ENCODE peak calls at places on chromosomes 3 and 15, in seven cellular contexts. K is stimulated activated CD4-positive, alpha-beta T cell treated with anti-CD3 and anti-CD28 coated beads, Interleukin-2, amount 100 ng/mL, for 48 hours; H is WERI-Rb-1; M is GM23338; A is psoas muscle; D is GM04503; R is HCEC 1CT. I is an unnamed sample.

GRCh38 chr3:61701019-61701418 is 139.6 kb downstream of the PTPRG start:
- DNase-seq in R (no peak), A (no peak), K (no peak), H (peak; percentile 22), M (no peak), D (no peak), I (no peak)

GRCh38 chr15:69474291-69474690 is 21.7 kb downstream of the RPLP1 start:
- DNase-seq in K (no peak), A (no peak), D (no peak), M (no peak), R (peak; percentile 55), H (no peak), I (no peak)

GRCh38 chr3:46970391-46971091 is 6.0 kb downstream of the CCDC12 start:
- DNase-seq in R (no peak), M (no peak), D (peak; percentile 17), A (peak; percentile 48), K (no peak), H (no peak), I (no peak)

GRCh38 chr3:53183514-53183913 is 22.5 kb downstream of the PRKCD start:
- DNase-seq in R (no peak), H (no peak), D (no peak), M (no peak), K (no peak), A (no peak), I (no peak)

GRCh38 chr3:189099505-189100290 is 72.1 kb upstream of the TPRG1 start:
- DNase-seq in H (no peak), K (no peak), D (no peak), A (peak; percentile 37), M (no peak), R (no peak), I (no peak)

GRCh38 chr15:86439614-86440013 is 359.9 kb downstream of the AGBL1 start:
- DNase-seq in K (no peak), D (no peak), H (no peak), A (no peak), M (no peak), R (no peak), I (no peak)

GRCh38 chr15:51751687-51752683 is 588 bp downstream of the TMOD2 start:
- DNase-seq in K (no peak), M (peak; percentile 69), D (no peak), A (peak; percentile 29), R (peak; percentile 18), H (peak; percentile 48), I (peak; percentile 61)

GRCh38 chr3:14201881-14202684 is 23.5 kb downstream of the LSM3 start:
- DNase-seq in H (no peak), M (no peak), D (no peak), R (no peak), K (no peak), A (no peak), I (no peak)

GRCh38 chr15:89937365-89938355 is 24.9 kb upstream of the ARPIN start:
- DNase-seq in K (no peak), R (no peak), M (no peak), D (no peak), A (no peak), H (no peak), I (no peak)

GRCh38 chr3:79233431-79234060 is 534.3 kb downstream of the ROBO1 start:
- DNase-seq in A (no peak), H (no peak), M (peak; percentile 92), K (no peak), D (no peak), R (no peak), I (no peak)

GRCh38 chr3:32492684-32493436 is 9.8 kb downstream of the CMTM6 start:
- DNase-seq in K (no peak), A (no peak), H (no peak), M (no peak), D (no peak), R (peak; percentile 31), I (no peak)

GRCh38 chr15:71440479-71441071 is 325.3 kb downstream of the THSD4 start:
- DNase-seq in A (no peak), K (no peak), H (no peak), R (peak; percentile 74), D (no peak), M (peak; percentile 59), I (no peak)

GRCh38 chr3:185552358-185552877 is at the start of gene LIPH:
- DNase-seq in H (peak; percentile 41), K (no peak), R (peak; percentile 22), D (no peak), A (no peak), M (peak; percentile 40), I (no peak)

GRCh38 chr15:81407679-81408078 is 33.7 kb upstream of the TMC3 start:
- DNase-seq in R (no peak), H (no peak), M (no peak), D (no peak), K (no peak), A (no peak), I (no peak)

GRCh38 chr3:11335056-11335608 is 62.9 kb downstream of the ATG7 start:
- DNase-seq in R (peak; percentile 75), H (no peak), K (peak; percentile 5), D (no peak), M (peak; percentile 74), A (no peak), I (no peak)

GRCh38 chr15:100627789-100628395 is 25.5 kb downstream of the ASB7 start:
- DNase-seq in R (peak; percentile 61), A (peak; percentile 20), M (peak; percentile 78), D (no peak), H (peak; percentile 60), K (peak; percentile 54), I (peak; percentile 50)

GRCh38 chr3:35778201-35778600 is 138.9 kb downstream of the ARPP21 start:
- DNase-seq in D (no peak), M (peak; percentile 23), A (no peak), R (no peak), H (no peak), K (no peak), I (no peak)

GRCh38 chr3:108044699-108045098 is 46.1 kb downstream of the CD47 start:
- DNase-seq in K (no peak), M (no peak), D (no peak), R (no peak), H (no peak), A (no peak), I (no peak)

GRCh38 chr15:39592500-39592899 is 11.6 kb downstream of the THBS1 start:
- DNase-seq in R (no peak), M (no peak), A (no peak), K (no peak), D (peak; percentile 56), H (no peak), I (no peak)

GRCh38 chr15:68301300-68301699 is 23.8 kb downstream of the FEM1B start:
- DNase-seq in R (no peak), K (no peak), D (no peak), H (no peak), A (no peak), M (no peak), I (no peak)

GRCh38 chr15:52706091-52706490 is 26.9 kb upstream of the ATOSA start:
- DNase-seq in M (no peak), R (peak; percentile 49), D (no peak), H (no peak), A (no peak), K (no peak), I (no peak)

GRCh38 chr15:63763476-63764123 is 70.1 kb downstream of the HERC1 start:
- DNase-seq in R (peak; percentile 74), H (no peak), K (no peak), D (no peak), M (no peak), A (no peak), I (no peak)

GRCh38 chr3:46845397-46845859 is 17.8 kb downstream of the MYL3 start:
- DNase-seq in K (no peak), H (no peak), R (peak; percentile 37), D (no peak), A (peak; percentile 84), M (peak; percentile 72), I (no peak)

GRCh38 chr3:194330579-194330978 is 20.5 kb downstream of the CPN2 start:
- DNase-seq in K (no peak), H (no peak), A (no peak), M (no peak), R (no peak), D (no peak), I (no peak)

GRCh38 chr3:50454671-50455070 is 48.8 kb downstream of the CACNA2D2 start:
- DNase-seq in A (no peak), R (no peak), D (no peak), H (peak; percentile 56), K (no peak), M (peak; percentile 58), I (no peak)

GRCh38 chr3:46700772-46701171 is 420 bp upstream of the TMIE start:
- DNase-seq in D (no peak), M (no peak), R (no peak), H (no peak), K (no peak), A (peak; percentile 57), I (no peak)

GRCh38 chr3:6921041-6921440 is 60.1 kb downstream of the GRM7 start:
- DNase-seq in D (no peak), K (no peak), M (peak; percentile 1), H (no peak), R (no peak), A (no peak), I (no peak)

GRCh38 chr3:45225465-45226205 is 452 bp downstream of the TMEM158 start:
- DNase-seq in D (no peak), K (no peak), R (peak; percentile 54), A (peak; percentile 29), M (peak; percentile 57), H (peak; percentile 33), I (peak; percentile 54)

GRCh38 chr15:96474274-96474673 is 143.8 kb downstream of the NR2F2 start:
- DNase-seq in D (no peak), M (no peak), R (no peak), K (no peak), A (no peak), H (no peak), I (no peak)

GRCh38 chr15:98694153-98694552 is 45.8 kb downstream of the IGF1R start:
- DNase-seq in M (no peak), D (no peak), H (peak; percentile 17), A (no peak), K (no peak), R (no peak), I (no peak)

GRCh38 chr3:157786618-157787017 is 283.4 kb upstream of the VEPH1 start:
- DNase-seq in M (no peak), D (peak; percentile 51), R (peak; percentile 36), A (no peak), K (no peak), H (no peak), I (no peak)